ENCODE peak calls at places on chromosomes 5 and 9, in ten cellular contexts. C, J, B, T, N, D, U, Y, H and L are unnamed samples.

GRCh38 chr9:129482521-129483466 is 138.1 kb downstream of the C9orf50 start:
- DNase-seq in C (no peak), J (peak; percentile 88), B (peak; percentile 68), T (peak; percentile 84), N (peak; percentile 92), D (peak; percentile 53), U (peak; percentile 77), Y (peak; percentile 57), H (no peak), L (peak; percentile 78)

GRCh38 chr9:7844283-7844682 is 44.7 kb upstream of the DMAC1 start:
- DNase-seq in C (no peak), J (no peak), B (no peak), T (no peak), N (peak; percentile 41), D (peak; percentile 2), U (no peak), Y (no peak), H (no peak), L (peak; percentile 57)

GRCh38 chr5:10018670-10019069 is 231.0 kb downstream of the ATPSCKMT start:
- DNase-seq in C (no peak), J (no peak), B (no peak), T (no peak), N (peak; percentile 95), D (peak; percentile 95), U (peak; percentile 97), Y (no peak), H (no peak), L (peak; percentile 80)

GRCh38 chr9:112348257-112348992 is 15.0 kb upstream of the PTBP3 start:
- DNase-seq in C (peak; percentile 79), J (peak; percentile 96), B (peak; percentile 73), T (no peak), N (peak; percentile 77), D (peak; percentile 77), U (peak; percentile 55), Y (peak; percentile 57), H (no peak), L (no peak)

GRCh38 chr9:4738866-4739586 is 2.0 kb downstream of the AK3 start:
- DNase-seq in C (no peak), J (peak; percentile 37), B (no peak), T (no peak), N (no peak), D (no peak), U (no peak), Y (no peak), H (no peak), L (peak; percentile 38)

GRCh38 chr5:179422213-179422839 is 77.1 kb upstream of the ADAMTS2 start:
- DNase-seq in C (no peak), J (no peak), B (no peak), T (no peak), N (no peak), D (no peak), U (no peak), Y (no peak), H (no peak), L (no peak)

GRCh38 chr9:93809204-93809940 is 145.8 kb downstream of the BARX1 start:
- DNase-seq in C (no peak), J (no peak), B (no peak), T (no peak), N (no peak), D (no peak), U (no peak), Y (no peak), H (no peak), L (no peak)

GRCh38 chr5:84274585-84275468 is 109.9 kb downstream of the EDIL3 start:
- DNase-seq in C (no peak), J (peak; percentile 33), B (no peak), T (no peak), N (peak; percentile 66), D (peak; percentile 43), U (no peak), Y (peak; percentile 10), H (no peak), L (peak; percentile 40)

GRCh38 chr5:131405674-131406073 is 141.8 kb downstream of the CDC42SE2 start:
- DNase-seq in C (no peak), J (no peak), B (no peak), T (no peak), N (no peak), D (no peak), U (no peak), Y (no peak), H (no peak), L (no peak)

GRCh38 chr5:10111575-10111974 is 138.1 kb downstream of the ATPSCKMT start:
- DNase-seq in C (no peak), J (no peak), B (no peak), T (peak; percentile 36), N (peak; percentile 61), D (peak; percentile 71), U (peak; percentile 25), Y (no peak), H (no peak), L (peak; percentile 12)

GRCh38 chr5:173581408-173582197 is 34.8 kb downstream of the BOD1 start:
- DNase-seq in C (no peak), J (peak; percentile 46), B (no peak), T (peak; percentile 84), N (peak; percentile 33), D (no peak), U (no peak), Y (peak; percentile 12), H (no peak), L (no peak)

GRCh38 chr9:94700445-94700844 is 26.1 kb upstream of the AOPEP start:
- DNase-seq in C (no peak), J (no peak), B (no peak), T (no peak), N (no peak), D (no peak), U (no peak), Y (no peak), H (no peak), L (no peak)

GRCh38 chr9:3332802-3333201 is 193.0 kb downstream of the RFX3 start:
- DNase-seq in C (no peak), J (no peak), B (no peak), T (no peak), N (no peak), D (no peak), U (no peak), Y (no peak), H (no peak), L (no peak)

GRCh38 chr5:73591102-73591695 is 25.7 kb downstream of the UTP15 start:
- DNase-seq in C (no peak), J (no peak), B (no peak), T (peak; percentile 62), N (peak; percentile 96), D (peak; percentile 88), U (peak; percentile 64), Y (no peak), H (no peak), L (peak; percentile 88)

GRCh38 chr9:81557957-81558791 is 131.2 kb downstream of the TLE1 start:
- DNase-seq in C (no peak), J (no peak), B (no peak), T (no peak), N (peak; percentile 98), D (peak; percentile 64), U (peak; percentile 96), Y (no peak), H (no peak), L (no peak)

GRCh38 chr5:168286386-168286785 is 5.1 kb upstream of the WWC1 start:
- DNase-seq in C (no peak), J (no peak), B (peak; percentile 38), T (no peak), N (no peak), D (no peak), U (no peak), Y (no peak), H (no peak), L (no peak)

GRCh38 chr5:171409164-171410136 is 10.0 kb upstream of the FGF18 start:
- DNase-seq in C (no peak), J (no peak), B (no peak), T (no peak), N (no peak), D (no peak), U (no peak), Y (no peak), H (no peak), L (no peak)

GRCh38 chr5:82163459-82164108 is 114.6 kb downstream of the RPS23 start:
- DNase-seq in C (no peak), J (no peak), B (no peak), T (no peak), N (peak; percentile 68), D (no peak), U (peak; percentile 44), Y (no peak), H (no peak), L (no peak)

GRCh38 chr5:124698774-124699173 is 47.7 kb downstream of the ZNF608 start:
- DNase-seq in C (no peak), J (no peak), B (no peak), T (no peak), N (peak; percentile 23), D (peak; percentile 64), U (peak; percentile 67), Y (no peak), H (no peak), L (no peak)

GRCh38 chr5:84086517-84086916 is 298.2 kb downstream of the EDIL3 start:
- DNase-seq in C (no peak), J (no peak), B (no peak), T (no peak), N (no peak), D (no peak), U (no peak), Y (no peak), H (no peak), L (no peak)

GRCh38 chr9:113386571-113387393 is 10.0 kb upstream of the HDHD3 start:
- DNase-seq in C (no peak), J (peak; percentile 41), B (no peak), T (no peak), N (no peak), D (no peak), U (no peak), Y (no peak), H (no peak), L (no peak)